ENCODE peak calls at places on chromosomes 13 and 19, in four cellular contexts. M is brain microvascular endothelial cell, O is breast epithelium, G is IMR-90. U is an unnamed sample.

GRCh38 chr13:113544071-113544891 is 40.3 kb upstream of the TFDP1 start:
- DNase-seq in M (no peak), G (no peak), O (no peak), U (no peak)

GRCh38 chr13:30978981-30979956 is 46.8 kb downstream of the TEX26 start:
- DNase-seq in M (no peak), O (no peak), G (no peak), U (peak; percentile 25)

GRCh38 chr13:31160857-31161582 is 684 bp downstream of the HSPH1 start:
- DNase-seq in M (peak; percentile 76), O (peak; percentile 30), G (peak; percentile 75), U (peak; percentile 79)

GRCh38 chr13:64817721-64818120 is 2412.4 kb downstream of the PCDH9 start:
- DNase-seq in M (peak; percentile 14), G (peak; percentile 36), O (no peak), U (peak; percentile 36)

GRCh38 chr19:18173572-18174294 is at the start of gene IFI30:
- DNase-seq in M (no peak), O (peak; percentile 75), G (no peak), U (peak; percentile 39)

GRCh38 chr19:19165396-19165795 is 4.7 kb downstream of the MEF2B start:
- DNase-seq in M (no peak), G (no peak), O (no peak), U (no peak)

GRCh38 chr13:47794963-47795362 is 206.1 kb downstream of the SUCLA2 start:
- DNase-seq in G (peak; percentile 2), M (peak; percentile 15), O (no peak), U (peak; percentile 27)

GRCh38 chr19:2973229-2973628 is 4.1 kb upstream of the TLE6 start:
- DNase-seq in G (no peak), M (no peak), O (no peak), U (peak; percentile 33)

GRCh38 chr19:38727868-38728660 is 16.2 kb downstream of the CAPN12 start:
- DNase-seq in O (no peak), M (peak; percentile 80), G (no peak), U (peak; percentile 89)

GRCh38 chr13:52925221-52925620 is 76.8 kb upstream of the PCDH8 start:
- DNase-seq in O (peak; percentile 82), G (no peak), M (no peak), U (no peak)

GRCh38 chr13:51745236-51745635 is 58.7 kb downstream of the DHRS12 start:
- DNase-seq in M (no peak), G (no peak), O (no peak), U (no peak)

GRCh38 chr19:56124578-56124977 is 3.5 kb upstream of the ZNF787 start:
- DNase-seq in O (no peak), G (no peak), M (no peak), U (no peak)

GRCh38 chr19:35022460-35022859 is 7.8 kb upstream of the SCN1B start:
- DNase-seq in O (no peak), G (no peak), M (no peak), U (no peak)

DNA sequence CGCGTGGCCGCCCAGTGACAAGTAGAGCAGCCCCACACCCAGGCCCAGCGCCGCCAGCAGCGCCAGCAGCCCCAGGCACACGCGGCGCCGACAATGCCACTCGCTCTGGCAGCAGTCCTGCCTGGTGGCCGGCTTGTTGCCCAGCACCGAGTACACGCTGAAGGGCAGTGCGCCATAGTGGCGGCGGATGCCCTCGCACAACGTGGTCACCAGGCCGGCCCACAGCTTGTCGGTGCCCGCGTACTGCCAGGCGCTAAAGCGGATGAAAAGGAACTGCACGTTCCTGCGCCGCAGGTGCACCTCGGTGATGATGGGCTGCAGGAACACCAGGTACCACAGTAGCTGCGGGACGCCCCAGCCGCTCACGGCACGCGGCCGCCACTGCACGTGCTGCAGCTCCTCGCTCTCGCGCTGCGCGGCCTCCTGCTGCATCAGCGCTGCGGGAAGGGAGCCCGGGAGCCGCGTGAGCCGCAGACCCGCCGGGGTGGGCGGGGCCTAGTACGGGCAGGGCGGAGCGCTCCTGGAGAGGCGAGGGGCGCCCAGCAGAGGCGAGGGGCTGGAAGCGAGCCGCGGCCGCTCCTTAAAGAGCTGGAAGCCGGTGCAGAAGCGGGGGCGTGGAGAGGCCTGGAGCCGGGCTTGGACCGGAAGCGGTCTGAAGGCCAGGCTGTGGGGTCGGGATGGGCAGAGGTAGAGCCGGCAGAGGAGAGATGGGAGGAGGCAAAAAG is 7.3 kb downstream of the NKPD1 start:
- DNase-seq in M (no peak), G (peak; percentile 48), O (no peak), U (peak; percentile 33)
- H3K4me3 ChIP-seq in M (peak overlapping the region; percentile 12), G (no peak overlapping the region), O (peak overlapping the region; percentile 18), U (no peak overlapping the region)

GRCh38 chr19:6062274-6062673 is 48.0 kb downstream of the RFX2 start:
- DNase-seq in O (peak; percentile 33), M (no peak), G (no peak), U (peak; percentile 40)

GRCh38 chr19:6063576-6063961 is 46.7 kb downstream of the RFX2 start:
- DNase-seq in O (no peak), G (no peak), M (no peak), U (no peak)

GRCh38 chr19:6064016-6064702 is 46.1 kb downstream of the RFX2 start:
- DNase-seq in G (no peak), O (no peak), M (no peak), U (no peak)

GRCh38 chr19:6061420-6062130 is 48.7 kb downstream of the RFX2 start:
- DNase-seq in G (no peak), O (peak; percentile 63), M (no peak), U (no peak)

DNA sequence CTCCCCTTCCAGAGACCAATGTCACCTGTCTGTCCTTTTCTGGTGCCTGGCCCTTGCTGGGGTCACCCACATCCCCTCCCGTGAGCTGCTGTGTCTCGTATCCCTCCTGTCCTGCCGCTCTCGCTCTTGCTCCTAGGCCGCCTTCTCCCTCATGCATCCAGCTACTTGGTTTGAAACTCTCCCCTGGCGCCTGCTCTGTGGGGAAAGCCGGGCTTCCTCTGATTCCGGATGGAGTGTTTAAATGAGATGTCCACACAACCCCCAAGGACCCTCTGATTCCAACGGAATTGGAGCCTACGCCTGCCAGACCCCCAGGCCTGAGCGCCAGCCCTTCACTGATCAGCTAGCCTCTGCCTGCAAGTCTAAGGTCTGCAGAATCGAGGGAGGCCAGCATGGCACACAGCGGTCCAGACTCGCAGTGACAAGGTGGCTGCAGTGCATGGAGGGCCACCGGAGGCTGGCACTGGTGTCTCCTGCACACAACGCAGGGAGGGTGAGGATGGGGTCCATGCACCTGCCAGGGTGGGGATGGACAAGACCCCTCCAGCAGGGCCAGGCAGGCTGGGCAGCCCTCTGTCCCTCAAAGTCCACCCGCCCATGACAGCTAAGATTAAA is 47.2 kb downstream of the RFX2 start:
- DNase-seq in O (no peak), G (no peak), M (no peak), U (no peak)
- H3K4me3 ChIP-seq in O (no peak overlapping the region), G (no peak overlapping the region), M (no peak overlapping the region), U (no peak overlapping the region)

DNA sequence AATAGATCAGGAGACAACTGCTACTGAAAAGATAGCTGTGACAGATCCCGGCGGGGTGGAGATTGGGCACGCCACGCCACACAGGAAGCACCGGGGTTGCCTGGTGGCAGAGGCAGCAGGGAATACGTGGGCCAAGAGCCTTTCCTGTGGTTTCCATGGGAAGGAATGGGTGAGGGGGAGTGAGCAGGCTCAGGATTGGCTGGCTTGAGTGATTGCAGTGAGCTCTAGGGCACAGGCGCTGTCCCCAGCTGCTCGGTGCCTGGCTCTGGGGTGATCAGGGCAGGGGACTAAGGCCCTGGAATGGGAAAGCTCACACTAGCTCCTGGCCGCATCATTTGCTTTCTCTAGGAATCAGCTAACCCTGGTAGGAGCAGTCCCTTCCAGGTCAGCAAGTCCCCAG is 166.1 kb downstream of the USP12 start:
- DNase-seq in G (no peak), M (no peak), O (no peak), U (peak; percentile 28)
- H3K4me3 ChIP-seq in G (no peak overlapping the region), M (no peak overlapping the region), O (no peak overlapping the region), U (no peak overlapping the region)

DNA sequence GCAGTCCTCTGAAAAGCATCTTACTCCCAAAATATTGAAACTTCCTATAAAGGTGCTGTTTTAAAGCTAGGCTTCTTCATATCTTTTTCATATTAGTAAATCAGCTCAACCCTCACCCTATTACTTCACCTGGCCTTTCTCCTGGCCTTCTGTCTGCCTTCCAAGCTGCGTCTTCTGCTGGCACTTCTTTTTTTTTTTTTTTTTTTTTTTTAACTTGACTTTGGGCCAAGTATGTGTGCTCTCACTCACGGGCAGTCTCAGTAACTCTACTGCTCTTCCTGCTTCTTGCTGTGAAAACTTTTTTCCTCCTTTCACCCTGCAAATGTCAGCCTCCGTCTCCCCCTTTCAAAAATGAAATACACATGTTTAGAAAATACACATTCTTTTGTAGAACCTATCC is 41.2 kb upstream of the KCTD4 start:
- DNase-seq in M (no peak), G (peak; percentile 53), O (no peak), U (peak; percentile 65)
- H3K4me3 ChIP-seq in M (no peak overlapping the region), G (no peak overlapping the region), O (no peak overlapping the region), U (no peak overlapping the region)

DNA sequence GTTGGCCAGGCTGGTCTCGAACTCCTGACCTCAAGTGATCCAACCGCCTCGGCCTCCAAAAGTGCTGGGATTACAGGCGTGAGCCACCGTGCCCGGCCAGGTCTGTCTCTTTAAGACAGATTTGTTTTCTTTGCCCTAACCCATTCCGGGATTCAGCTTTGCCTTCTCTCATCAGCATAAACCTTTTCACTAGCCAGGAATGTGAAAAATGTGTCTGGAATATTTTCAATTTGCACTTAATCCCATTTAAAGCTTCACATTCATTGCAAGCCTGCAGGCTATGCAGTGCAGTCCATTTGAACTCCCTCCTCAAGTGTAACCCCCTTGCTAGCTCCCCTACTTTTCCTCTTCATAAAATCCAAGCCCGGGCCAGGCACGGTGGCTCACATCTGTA is 880 bp upstream of the TMEM160 start:
- DNase-seq in G (peak; percentile 44), M (peak; percentile 11), O (no peak), U (peak; percentile 25)
- H3K4me3 ChIP-seq in G (no peak overlapping the region), M (no peak overlapping the region), O (peak overlapping the region; percentile 98), U (no peak overlapping the region)

DNA sequence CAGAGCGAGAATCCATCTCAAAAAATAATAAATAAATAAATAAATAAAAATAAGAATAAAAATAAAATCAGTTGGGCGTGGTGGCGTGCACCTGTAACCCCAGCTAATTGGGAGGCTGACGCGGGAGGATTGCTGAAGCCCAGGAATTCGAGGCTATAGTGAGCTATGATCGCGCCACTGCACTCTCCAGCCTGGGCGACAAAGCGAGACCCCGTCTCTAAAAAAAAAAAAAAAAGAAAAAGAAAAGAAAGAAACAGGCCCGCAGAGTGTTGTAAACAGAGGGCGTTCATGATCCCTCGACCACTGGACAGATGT is 5.4 kb downstream of the SERTAD1 start:
- DNase-seq in G (no peak), O (no peak), M (no peak), U (no peak)
- H3K4me3 ChIP-seq in G (peak overlapping the region; percentile 52), O (peak overlapping the region; percentile 61), M (peak overlapping the region; percentile 63), U (peak overlapping the region; percentile 64)